ENCODE peak calls at places on chromosomes 6 and 20, in six cellular contexts. One of them, this sample, is unnamed.

GRCh38 chr20:41180599-41181333 is 43.4 kb downstream of the PLCG1 start:
- DNase-seq in activated B cell treated with CpG ODN at 0.5 μM for 24 hours: no peak
- DNase-seq in CD8-positive, alpha-beta memory T cell: no peak
- DNase-seq in stimulated activated CD8-positive, alpha-beta memory T cell treated with anti-CD3 and anti-CD28 coated beads, Interleukin-15, amount 100 ng/mL, for 24 hours: no peak
- DNase-seq in ovary: no peak
- DNase-seq in pancreas: peak
- DNase-seq in this sample: no peak

GRCh38 chr6:6803180-6803978 is 214.9 kb downstream of the LY86 start:
- DNase-seq in stimulated activated CD8-positive, alpha-beta memory T cell treated with anti-CD3 and anti-CD28 coated beads, Interleukin-15, amount 100 ng/mL, for 24 hours: no peak
- DNase-seq in pancreas: no peak
- DNase-seq in activated B cell treated with CpG ODN at 0.5 μM for 24 hours: peak
- DNase-seq in ovary: no peak
- DNase-seq in CD8-positive, alpha-beta memory T cell: no peak
- DNase-seq in this sample: no peak

GRCh38 chr6:37048851-37049734 is 43.6 kb downstream of the FGD2 start:
- DNase-seq in pancreas: peak
- DNase-seq in activated B cell treated with CpG ODN at 0.5 μM for 24 hours: peak
- DNase-seq in stimulated activated CD8-positive, alpha-beta memory T cell treated with anti-CD3 and anti-CD28 coated beads, Interleukin-15, amount 100 ng/mL, for 24 hours: no peak
- DNase-seq in CD8-positive, alpha-beta memory T cell: peak
- DNase-seq in ovary: no peak
- DNase-seq in this sample: peak

GRCh38 chr20:51460569-51461265 is 81.8 kb downstream of the NFATC2 start:
- DNase-seq in ovary: no peak
- DNase-seq in CD8-positive, alpha-beta memory T cell: no peak
- DNase-seq in activated B cell treated with CpG ODN at 0.5 μM for 24 hours: peak
- DNase-seq in pancreas: no peak
- DNase-seq in stimulated activated CD8-positive, alpha-beta memory T cell treated with anti-CD3 and anti-CD28 coated beads, Interleukin-15, amount 100 ng/mL, for 24 hours: no peak
- DNase-seq in this sample: no peak

GRCh38 chr20:50546729-50547314 is 36.6 kb downstream of the PTPN1 start:
- DNase-seq in activated B cell treated with CpG ODN at 0.5 μM for 24 hours: no peak
- DNase-seq in stimulated activated CD8-positive, alpha-beta memory T cell treated with anti-CD3 and anti-CD28 coated beads, Interleukin-15, amount 100 ng/mL, for 24 hours: no peak
- DNase-seq in ovary: no peak
- DNase-seq in pancreas: no peak
- DNase-seq in CD8-positive, alpha-beta memory T cell: no peak
- DNase-seq in this sample: no peak

GRCh38 chr6:52418606-52419005 is 1.5 kb upstream of the EFHC1 start:
- DNase-seq in CD8-positive, alpha-beta memory T cell: no peak
- DNase-seq in activated B cell treated with CpG ODN at 0.5 μM for 24 hours: no peak
- DNase-seq in pancreas: no peak
- DNase-seq in ovary: no peak
- DNase-seq in stimulated activated CD8-positive, alpha-beta memory T cell treated with anti-CD3 and anti-CD28 coated beads, Interleukin-15, amount 100 ng/mL, for 24 hours: no peak
- DNase-seq in this sample: no peak

GRCh38 chr6:35370124-35370741 is 27.9 kb downstream of the PPARD start:
- DNase-seq in pancreas: peak
- DNase-seq in ovary: no peak
- DNase-seq in CD8-positive, alpha-beta memory T cell: no peak
- DNase-seq in stimulated activated CD8-positive, alpha-beta memory T cell treated with anti-CD3 and anti-CD28 coated beads, Interleukin-15, amount 100 ng/mL, for 24 hours: no peak
- DNase-seq in activated B cell treated with CpG ODN at 0.5 μM for 24 hours: no peak
- DNase-seq in this sample: peak

GRCh38 chr20:63963784-63964301 is 5.9 kb downstream of the ZNF512B start:
- DNase-seq in stimulated activated CD8-positive, alpha-beta memory T cell treated with anti-CD3 and anti-CD28 coated beads, Interleukin-15, amount 100 ng/mL, for 24 hours: no peak
- DNase-seq in activated B cell treated with CpG ODN at 0.5 μM for 24 hours: no peak
- DNase-seq in pancreas: no peak
- DNase-seq in CD8-positive, alpha-beta memory T cell: no peak
- DNase-seq in ovary: no peak
- DNase-seq in this sample: peak

GRCh38 chr20:62470459-62470858 is 5.3 kb downstream of the GATA5 start:
- DNase-seq in pancreas: no peak
- DNase-seq in CD8-positive, alpha-beta memory T cell: no peak
- DNase-seq in ovary: no peak
- DNase-seq in stimulated activated CD8-positive, alpha-beta memory T cell treated with anti-CD3 and anti-CD28 coated beads, Interleukin-15, amount 100 ng/mL, for 24 hours: no peak
- DNase-seq in activated B cell treated with CpG ODN at 0.5 μM for 24 hours: no peak
- DNase-seq in this sample: no peak

GRCh38 chr20:9514461-9515210 is at the start of gene LAMP5:
- DNase-seq in pancreas: no peak
- DNase-seq in stimulated activated CD8-positive, alpha-beta memory T cell treated with anti-CD3 and anti-CD28 coated beads, Interleukin-15, amount 100 ng/mL, for 24 hours: no peak
- DNase-seq in ovary: peak
- DNase-seq in CD8-positive, alpha-beta memory T cell: no peak
- DNase-seq in activated B cell treated with CpG ODN at 0.5 μM for 24 hours: no peak
- DNase-seq in this sample: no peak

GRCh38 chr6:43724914-43725642 is 37.5 kb upstream of the MRPS18A start:
- DNase-seq in stimulated activated CD8-positive, alpha-beta memory T cell treated with anti-CD3 and anti-CD28 coated beads, Interleukin-15, amount 100 ng/mL, for 24 hours: peak
- DNase-seq in pancreas: peak
- DNase-seq in activated B cell treated with CpG ODN at 0.5 μM for 24 hours: peak
- DNase-seq in CD8-positive, alpha-beta memory T cell: peak
- DNase-seq in ovary: peak
- DNase-seq in this sample: peak

GRCh38 chr20:11331096-11331495 is 586.6 kb upstream of the BTBD3 start:
- DNase-seq in CD8-positive, alpha-beta memory T cell: no peak
- DNase-seq in ovary: no peak
- DNase-seq in pancreas: no peak
- DNase-seq in activated B cell treated with CpG ODN at 0.5 μM for 24 hours: no peak
- DNase-seq in stimulated activated CD8-positive, alpha-beta memory T cell treated with anti-CD3 and anti-CD28 coated beads, Interleukin-15, amount 100 ng/mL, for 24 hours: no peak
- DNase-seq in this sample: no peak

GRCh38 chr20:33561981-33562601 is 72.2 kb downstream of the CBFA2T2 start:
- DNase-seq in stimulated activated CD8-positive, alpha-beta memory T cell treated with anti-CD3 and anti-CD28 coated beads, Interleukin-15, amount 100 ng/mL, for 24 hours: no peak
- DNase-seq in CD8-positive, alpha-beta memory T cell: no peak
- DNase-seq in pancreas: peak
- DNase-seq in activated B cell treated with CpG ODN at 0.5 μM for 24 hours: no peak
- DNase-seq in ovary: peak
- DNase-seq in this sample: no peak

This sample was measured in left lung.